ENCODE peak calls at places on chromosomes 12 and 14, in five cellular contexts. S is heart left ventricle, R is thoracic aorta, Y is stomach, U is HCT116. W is an unnamed sample. For H3K4me1, the result is how much of the 10 kb centered on the place peaks cover.

GRCh38 chr12:121611306-121611705 is 15.0 kb upstream of the ORAI1 start:
- DNase-seq in S (no peak), R (no peak), Y (no peak), U (no peak), W (peak)

GRCh38 chr12:78799679-78800078 is 64.9 kb upstream of the SYT1 start:
- DNase-seq in S (no peak), R (no peak), Y (no peak), U (no peak), W (no peak)

GRCh38 chr12:24360057-24360456 is 410.6 kb upstream of the SOX5 start:
- DNase-seq in S (no peak), R (no peak), Y (no peak), U (no peak), W (no peak)

GRCh38 chr14:96090441-96091148 is 51.4 kb downstream of the C14orf132 start:
- DNase-seq in S (peak), R (no peak), Y (no peak), U (no peak), W (peak)

GRCh38 chr12:6888360-6888759 is 15.3 kb upstream of the SPSB2 start:
- DNase-seq in S (no peak), R (no peak), Y (no peak), U (no peak), W (no peak)

GRCh38 chr12:1529862-1530591 is 64.4 kb downstream of the FBXL14 start:
- DNase-seq in S (peak), R (no peak), Y (no peak), U (no peak), W (peak)

GRCh38 chr14:105853089-105853906 is 326.9 kb downstream of the TMEM121 start:
- DNase-seq in S (no peak), R (no peak), Y (no peak), U (no peak), W (peak)

GRCh38 chr14:55701638-55702037 is 121.6 kb downstream of the KTN1 start:
- DNase-seq in S (no peak), R (no peak), Y (no peak), U (no peak), W (no peak)

GRCh38 chr14:20657216-20658211 is 16.0 kb upstream of the OR6S1 start:
- DNase-seq in S (no peak), R (no peak), Y (no peak), U (peak), W (no peak)

GRCh38 chr12:95283371-95283770 is 65.8 kb downstream of the VEZT start:
- DNase-seq in S (no peak), R (no peak), Y (no peak), U (no peak), W (no peak)

GRCh38 chr12:116922194-116922897 is 11.6 kb downstream of the FBXW8 start:
- DNase-seq in S (no peak), R (no peak), Y (no peak), U (no peak), W (no peak)

GRCh38 chr12:31029916-31030562 is 43.6 kb upstream of the DDX11 start:
- DNase-seq in S (peak), R (no peak), Y (no peak), U (no peak), W (no peak)

GRCh38 chr12:25200703-25201102 is 5.7 kb downstream of the ETFRF1 start:
- DNase-seq in S (no peak), R (no peak), Y (no peak), U (no peak), W (no peak)

GRCh38 chr14:58866386-58866785 is 228.6 kb downstream of the DACT1 start:
- DNase-seq in S (no peak), R (no peak), Y (no peak), U (no peak), W (no peak)

GRCh38 chr14:34258318-34258717 is 203.7 kb downstream of the SPTSSA start:
- DNase-seq in S (no peak), R (no peak), Y (no peak), U (no peak), W (no peak)

GRCh38 chr12:43858096-43858495 is 22.2 kb downstream of the TMEM117 start:
- DNase-seq in S (no peak), R (no peak), Y (no peak), U (no peak), W (no peak)

GRCh38 chr14:59343585-59343984 is 121.6 kb downstream of the GPR135 start:
- DNase-seq in S (peak), R (no peak), Y (no peak), U (no peak), W (no peak)

GRCh38 chr12:53737494-53737808 is 10.2 kb upstream of the CALCOCO1 start:
- DNase-seq in S (no peak), R (no peak), Y (no peak), U (no peak), W (no peak)

GRCh38 chr14:69636051-69636639 is 24.7 kb downstream of the SUSD6 start:
- DNase-seq in S (no peak), R (no peak), Y (no peak), U (no peak), W (no peak)
- H3K4me1 ChIP-seq in S (half or more), R (half or more), Y (half or more), U (under half), W (half or more)

DNA sequence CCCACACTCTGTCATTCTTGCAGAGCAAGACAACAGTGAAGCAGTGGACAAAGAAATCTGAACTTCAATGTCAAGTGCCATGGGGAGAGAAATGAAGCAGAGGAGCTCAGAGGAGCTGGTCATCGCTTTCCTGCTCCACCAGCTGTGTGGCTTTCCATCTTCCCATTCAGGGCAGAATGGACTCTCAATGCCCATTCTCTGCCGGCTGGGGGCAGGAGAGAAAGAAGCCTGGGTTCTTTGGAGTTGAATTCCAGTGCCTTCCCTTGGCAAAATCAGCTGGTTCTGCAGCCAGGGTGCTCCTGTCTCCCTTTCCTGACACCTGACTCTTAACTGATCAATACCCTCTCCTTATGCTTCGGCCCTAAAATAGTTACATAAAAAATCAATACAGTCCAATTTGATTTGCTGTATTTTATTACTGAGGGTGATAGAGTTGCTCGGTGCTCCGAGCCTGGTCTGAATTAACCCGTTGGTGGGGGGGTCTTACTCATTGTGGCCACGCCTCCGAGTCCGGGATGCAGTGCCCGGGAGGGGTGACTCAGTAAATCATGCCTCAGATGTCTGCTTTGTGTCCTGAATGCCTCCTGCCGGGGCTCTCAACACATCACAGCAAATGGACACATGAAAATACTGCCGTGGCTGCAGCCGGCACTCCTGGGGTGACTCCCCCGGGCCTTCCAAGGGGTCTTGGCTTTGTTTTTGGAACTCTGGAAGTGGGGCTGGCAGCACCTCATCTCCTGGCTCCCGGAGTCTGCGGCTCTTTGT is 128.7 kb downstream of the AACS start:
- DNase-seq in S (no peak), R (no peak), Y (no peak), U (no peak), W (no peak)
- TF ChIP-seq CTCF in S (no peak), R (no peak), Y (no peak), U (no peak), W (no peak)

GRCh38 chr12:124519741-124520140 is 47.7 kb downstream of the NCOR2 start:
- DNase-seq in S (no peak), R (no peak), Y (no peak), U (no peak), W (no peak)
- H3K4me1 ChIP-seq in S (half or more), R (half or more), Y (half or more), U (half or more), W (under half)

GRCh38 chr12:113347107-113347506 is 11.3 kb upstream of the PLBD2 start:
- DNase-seq in S (no peak), R (no peak), Y (no peak), U (no peak), W (no peak)
- TF ChIP-seq CTCF in S (no peak), R (no peak), Y (no peak), U (no peak), W (no peak)

GRCh38 chr14:68141531-68142088 is 322.0 kb downstream of the RAD51B start:
- DNase-seq in S (no peak), R (no peak), Y (no peak), U (peak), W (no peak)
- H3K4me1 ChIP-seq in S (half or more), R (half or more), Y (half or more), U (half or more), W (half or more)

W was measured in transverse colon.